ENCODE peak calls at places on chromosomes 6 and 20, in six cellular contexts. One of them, this sample, is unnamed.

GRCh38 chr6:98343004-98343403 is 491.4 kb upstream of the POU3F2 start:
- DNase-seq in T-cell: no peak
- DNase-seq in T-helper 1 cell: no peak
- DNase-seq in tibial nerve: no peak
- DNase-seq in HT1080: no peak
- DNase-seq in activated naive CD8-positive, alpha-beta T cell treated with anti-CD3 and anti-CD28 coated beads for 36 hours: no peak
- DNase-seq in this sample: no peak

GRCh38 chr6:167569879-167570278 is 245.0 kb downstream of the TTLL2 start:
- DNase-seq in T-cell: no peak
- DNase-seq in T-helper 1 cell: no peak
- DNase-seq in tibial nerve: peak
- DNase-seq in HT1080: no peak
- DNase-seq in activated naive CD8-positive, alpha-beta T cell treated with anti-CD3 and anti-CD28 coated beads for 36 hours: no peak
- DNase-seq in this sample: no peak

GRCh38 chr6:154448448-154449096 is 61.9 kb downstream of the CNKSR3 start:
- DNase-seq in T-cell: no peak
- DNase-seq in T-helper 1 cell: no peak
- DNase-seq in tibial nerve: no peak
- DNase-seq in HT1080: no peak
- DNase-seq in activated naive CD8-positive, alpha-beta T cell treated with anti-CD3 and anti-CD28 coated beads for 36 hours: no peak
- DNase-seq in this sample: peak

GRCh38 chr6:26033132-26033941 is 53.9 kb upstream of the HFE start:
- DNase-seq in T-cell: peak
- DNase-seq in T-helper 1 cell: no peak
- DNase-seq in tibial nerve: peak
- DNase-seq in HT1080: peak
- DNase-seq in activated naive CD8-positive, alpha-beta T cell treated with anti-CD3 and anti-CD28 coated beads for 36 hours: peak
- DNase-seq in this sample: peak

GRCh38 chr6:104344223-104344622 is 515.5 kb downstream of the HACE1 start:
- DNase-seq in T-cell: no peak
- DNase-seq in T-helper 1 cell: no peak
- DNase-seq in tibial nerve: no peak
- DNase-seq in HT1080: no peak
- DNase-seq in activated naive CD8-positive, alpha-beta T cell treated with anti-CD3 and anti-CD28 coated beads for 36 hours: no peak
- DNase-seq in this sample: no peak

GRCh38 chr6:8494730-8495129 is 59.4 kb upstream of the SLC35B3 start:
- DNase-seq in T-cell: no peak
- DNase-seq in T-helper 1 cell: no peak
- DNase-seq in tibial nerve: no peak
- DNase-seq in HT1080: no peak
- DNase-seq in activated naive CD8-positive, alpha-beta T cell treated with anti-CD3 and anti-CD28 coated beads for 36 hours: no peak
- DNase-seq in this sample: no peak

GRCh38 chr20:39451386-39451785 is 489.2 kb downstream of the DHX35 start:
- DNase-seq in T-cell: no peak
- DNase-seq in T-helper 1 cell: no peak
- DNase-seq in tibial nerve: no peak
- DNase-seq in HT1080: no peak
- DNase-seq in activated naive CD8-positive, alpha-beta T cell treated with anti-CD3 and anti-CD28 coated beads for 36 hours: no peak
- DNase-seq in this sample: no peak

GRCh38 chr6:11447265-11447664 is 90.3 kb upstream of the TMEM170B start:
- DNase-seq in T-cell: no peak
- DNase-seq in T-helper 1 cell: no peak
- DNase-seq in tibial nerve: no peak
- DNase-seq in HT1080: no peak
- DNase-seq in activated naive CD8-positive, alpha-beta T cell treated with anti-CD3 and anti-CD28 coated beads for 36 hours: no peak
- DNase-seq in this sample: no peak

GRCh38 chr6:106119991-106120390 is 33.9 kb downstream of the PRDM1 start:
- DNase-seq in T-cell: no peak
- DNase-seq in T-helper 1 cell: no peak
- DNase-seq in tibial nerve: no peak
- DNase-seq in HT1080: no peak
- DNase-seq in activated naive CD8-positive, alpha-beta T cell treated with anti-CD3 and anti-CD28 coated beads for 36 hours: no peak
- DNase-seq in this sample: no peak

GRCh38 chr6:90274481-90275030 is 22.1 kb downstream of the BACH2 start:
- DNase-seq in T-cell: peak
- DNase-seq in T-helper 1 cell: peak
- DNase-seq in tibial nerve: no peak
- DNase-seq in HT1080: no peak
- DNase-seq in activated naive CD8-positive, alpha-beta T cell treated with anti-CD3 and anti-CD28 coated beads for 36 hours: peak
- DNase-seq in this sample: no peak

GRCh38 chr6:26555505-26556262 is 17.5 kb downstream of the HMGN4 start:
- DNase-seq in T-cell: no peak
- DNase-seq in T-helper 1 cell: no peak
- DNase-seq in tibial nerve: no peak
- DNase-seq in HT1080: no peak
- DNase-seq in activated naive CD8-positive, alpha-beta T cell treated with anti-CD3 and anti-CD28 coated beads for 36 hours: no peak
- DNase-seq in this sample: no peak

GRCh38 chr20:51195990-51196389 is 173.1 kb upstream of the KCNG1 start:
- DNase-seq in T-cell: no peak
- DNase-seq in T-helper 1 cell: no peak
- DNase-seq in tibial nerve: no peak
- DNase-seq in HT1080: no peak
- DNase-seq in activated naive CD8-positive, alpha-beta T cell treated with anti-CD3 and anti-CD28 coated beads for 36 hours: no peak
- DNase-seq in this sample: no peak

This sample was measured in uterus.